ENCODE peak calls at places on chromosomes 5 and 9, in eight cellular contexts. One of them, this sample, is unnamed. For H3K9me3 and H3K4me1, the result is how much of the 10 kb centered on the place peaks cover.

GRCh38 chr5:38321978-38322377 is 63.6 kb downstream of the EGFLAM start:
- DNase-seq in ovary: no peak
- DNase-seq in spleen: no peak
- DNase-seq in body of pancreas: no peak
- DNase-seq in neural progenitor cell: no peak
- DNase-seq in A549: no peak
- DNase-seq in heart right ventricle: no peak
- DNase-seq in psoas muscle: no peak
- DNase-seq in this sample: no peak

GRCh38 chr9:126704157-126704941 is 90.6 kb downstream of the LMX1B start:
- DNase-seq in spleen: peak
- DNase-seq in neural progenitor cell: peak
- DNase-seq in body of pancreas: peak
- DNase-seq in heart right ventricle: no peak
- DNase-seq in ovary: peak
- DNase-seq in psoas muscle: no peak
- DNase-seq in A549: peak
- DNase-seq in this sample: no peak

GRCh38 chr5:107676702-107677101 is 6.0 kb upstream of the EFNA5 start:
- DNase-seq in ovary: no peak
- DNase-seq in body of pancreas: no peak
- DNase-seq in neural progenitor cell: no peak
- DNase-seq in psoas muscle: no peak
- DNase-seq in A549: no peak
- DNase-seq in heart right ventricle: no peak
- DNase-seq in spleen: no peak
- DNase-seq in this sample: no peak

GRCh38 chr5:169296456-169297220 is 4.3 kb downstream of the SLIT3 start:
- DNase-seq in heart right ventricle: no peak
- DNase-seq in neural progenitor cell: no peak
- DNase-seq in ovary: no peak
- DNase-seq in spleen: no peak
- DNase-seq in body of pancreas: no peak
- DNase-seq in A549: peak
- DNase-seq in psoas muscle: peak
- DNase-seq in this sample: no peak

GRCh38 chr5:38714240-38714639 is 131.6 kb upstream of the OSMR start:
- DNase-seq in ovary: no peak
- DNase-seq in neural progenitor cell: no peak
- DNase-seq in psoas muscle: no peak
- DNase-seq in heart right ventricle: no peak
- DNase-seq in A549: no peak
- DNase-seq in body of pancreas: no peak
- DNase-seq in spleen: no peak
- DNase-seq in this sample: no peak

GRCh38 chr9:107176701-107177100 is 106.4 kb upstream of the RAD23B start:
- DNase-seq in neural progenitor cell: no peak
- DNase-seq in ovary: no peak
- DNase-seq in psoas muscle: no peak
- DNase-seq in body of pancreas: no peak
- DNase-seq in heart right ventricle: no peak
- DNase-seq in A549: no peak
- DNase-seq in spleen: no peak
- DNase-seq in this sample: no peak

GRCh38 chr5:141597394-141597793 is 21.4 kb downstream of the DIAPH1 start:
- DNase-seq in A549: no peak
- DNase-seq in psoas muscle: no peak
- DNase-seq in spleen: no peak
- DNase-seq in heart right ventricle: no peak
- DNase-seq in body of pancreas: no peak
- DNase-seq in ovary: no peak
- DNase-seq in neural progenitor cell: no peak
- DNase-seq in this sample: no peak

GRCh38 chr5:136901-137300 is 44.9 kb downstream of the PLEKHG4B start:
- DNase-seq in ovary: no peak
- DNase-seq in psoas muscle: no peak
- DNase-seq in A549: peak
- DNase-seq in heart right ventricle: no peak
- DNase-seq in spleen: no peak
- DNase-seq in body of pancreas: no peak
- DNase-seq in neural progenitor cell: no peak
- DNase-seq in this sample: no peak

GRCh38 chr9:36956908-36957307 is 77.2 kb downstream of the PAX5 start:
- DNase-seq in spleen: no peak
- DNase-seq in neural progenitor cell: peak
- DNase-seq in body of pancreas: no peak
- DNase-seq in ovary: no peak
- DNase-seq in A549: no peak
- DNase-seq in psoas muscle: no peak
- DNase-seq in heart right ventricle: no peak
- DNase-seq in this sample: no peak

GRCh38 chr5:93735378-93735777 is 6.0 kb downstream of the POU5F2 start:
- DNase-seq in heart right ventricle: no peak
- DNase-seq in spleen: no peak
- DNase-seq in body of pancreas: no peak
- DNase-seq in ovary: no peak
- DNase-seq in A549: no peak
- DNase-seq in psoas muscle: no peak
- DNase-seq in neural progenitor cell: no peak
- DNase-seq in this sample: no peak

GRCh38 chr5:127875235-127876021 is 172.2 kb downstream of the CCDC192 start:
- DNase-seq in heart right ventricle: peak
- DNase-seq in A549: peak
- DNase-seq in ovary: no peak
- DNase-seq in psoas muscle: peak
- DNase-seq in neural progenitor cell: peak
- DNase-seq in body of pancreas: peak
- DNase-seq in spleen: no peak
- DNase-seq in this sample: no peak

GRCh38 chr5:126998201-126998631 is 32.1 kb downstream of the MARCHF3 start:
- DNase-seq in ovary: no peak
- DNase-seq in A549: no peak
- DNase-seq in psoas muscle: peak
- DNase-seq in heart right ventricle: no peak
- DNase-seq in body of pancreas: peak
- DNase-seq in neural progenitor cell: no peak
- DNase-seq in spleen: no peak
- DNase-seq in this sample: no peak

GRCh38 chr5:59123595-59124561 is 541.0 kb downstream of the RAB3C start:
- DNase-seq in spleen: no peak
- DNase-seq in A549: peak
- DNase-seq in heart right ventricle: no peak
- DNase-seq in neural progenitor cell: peak
- DNase-seq in psoas muscle: no peak
- DNase-seq in ovary: no peak
- DNase-seq in body of pancreas: no peak
- DNase-seq in this sample: no peak

GRCh38 chr9:33379666-33380389 is 22.5 kb downstream of the AQP7 start:
- DNase-seq in ovary: no peak
- DNase-seq in heart right ventricle: no peak
- DNase-seq in psoas muscle: peak
- DNase-seq in body of pancreas: peak
- DNase-seq in A549: no peak
- DNase-seq in neural progenitor cell: no peak
- DNase-seq in spleen: peak
- DNase-seq in this sample: no peak

GRCh38 chr5:51558682-51559081 is 175.4 kb downstream of the ISL1 start:
- DNase-seq in body of pancreas: no peak
- DNase-seq in heart right ventricle: no peak
- DNase-seq in spleen: no peak
- DNase-seq in A549: no peak
- DNase-seq in ovary: no peak
- DNase-seq in neural progenitor cell: no peak
- DNase-seq in psoas muscle: no peak
- DNase-seq in this sample: no peak

GRCh38 chr9:77449177-77450092 is 198.7 kb downstream of the GNA14 start:
- DNase-seq in ovary: no peak
- DNase-seq in A549: no peak
- DNase-seq in heart right ventricle: no peak
- DNase-seq in spleen: no peak
- DNase-seq in neural progenitor cell: no peak
- DNase-seq in psoas muscle: no peak
- DNase-seq in body of pancreas: no peak
- DNase-seq in this sample: no peak

GRCh38 chr5:82363524-82363923 is 85.4 kb upstream of the RPS23 start:
- DNase-seq in heart right ventricle: no peak
- DNase-seq in neural progenitor cell: no peak
- DNase-seq in A549: no peak
- DNase-seq in ovary: no peak
- DNase-seq in spleen: no peak
- DNase-seq in psoas muscle: no peak
- DNase-seq in body of pancreas: no peak
- DNase-seq in this sample: no peak

GRCh38 chr5:82356808-82357671 is 78.9 kb upstream of the RPS23 start:
- DNase-seq in ovary: peak
- DNase-seq in heart right ventricle: peak
- DNase-seq in psoas muscle: peak
- DNase-seq in body of pancreas: peak
- DNase-seq in neural progenitor cell: no peak
- DNase-seq in spleen: no peak
- DNase-seq in A549: peak
- DNase-seq in this sample: peak

GRCh38 chr5:82359286-82359685 is 81.1 kb upstream of the RPS23 start:
- DNase-seq in ovary: no peak
- DNase-seq in body of pancreas: no peak
- DNase-seq in psoas muscle: no peak
- DNase-seq in neural progenitor cell: no peak
- DNase-seq in A549: no peak
- DNase-seq in spleen: no peak
- DNase-seq in heart right ventricle: no peak
- DNase-seq in this sample: no peak

GRCh38 chr5:82358454-82358853 is 80.3 kb upstream of the RPS23 start:
- DNase-seq in neural progenitor cell: no peak
- DNase-seq in body of pancreas: no peak
- DNase-seq in spleen: no peak
- DNase-seq in A549: no peak
- DNase-seq in psoas muscle: no peak
- DNase-seq in heart right ventricle: no peak
- DNase-seq in ovary: no peak
- DNase-seq in this sample: no peak

GRCh38 chr5:82360043-82360442 is 81.9 kb upstream of the RPS23 start:
- DNase-seq in neural progenitor cell: peak
- DNase-seq in A549: no peak
- DNase-seq in ovary: no peak
- DNase-seq in psoas muscle: no peak
- DNase-seq in body of pancreas: no peak
- DNase-seq in heart right ventricle: no peak
- DNase-seq in spleen: no peak
- DNase-seq in this sample: no peak
- H3K9me3 ChIP-seq in neural progenitor cell: under half
- H3K9me3 ChIP-seq in A549: under half
- H3K9me3 ChIP-seq in ovary: under half
- H3K9me3 ChIP-seq in psoas muscle: under half
- H3K9me3 ChIP-seq in body of pancreas: under half
- H3K9me3 ChIP-seq in heart right ventricle: under half
- H3K9me3 ChIP-seq in spleen: under half
- H3K9me3 ChIP-seq in this sample: under half

GRCh38 chr5:151682751-151683331 is 3.9 kb downstream of the SPARC start:
- DNase-seq in spleen: no peak
- DNase-seq in heart right ventricle: peak
- DNase-seq in A549: no peak
- DNase-seq in body of pancreas: no peak
- DNase-seq in neural progenitor cell: no peak
- DNase-seq in ovary: peak
- DNase-seq in psoas muscle: peak
- DNase-seq in this sample: no peak

GRCh38 chr5:151680944-151681427 is 5.7 kb downstream of the SPARC start:
- DNase-seq in A549: no peak
- DNase-seq in ovary: no peak
- DNase-seq in neural progenitor cell: no peak
- DNase-seq in psoas muscle: peak
- DNase-seq in spleen: no peak
- DNase-seq in heart right ventricle: peak
- DNase-seq in body of pancreas: no peak
- DNase-seq in this sample: no peak

GRCh38 chr5:151683936-151684586 is 2.7 kb downstream of the SPARC start:
- DNase-seq in ovary: no peak
- DNase-seq in A549: no peak
- DNase-seq in spleen: no peak
- DNase-seq in heart right ventricle: no peak
- DNase-seq in psoas muscle: no peak
- DNase-seq in body of pancreas: no peak
- DNase-seq in neural progenitor cell: no peak
- DNase-seq in this sample: no peak

GRCh38 chr5:151683444-151683843 is 3.3 kb downstream of the SPARC start:
- DNase-seq in body of pancreas: no peak
- DNase-seq in heart right ventricle: no peak
- DNase-seq in psoas muscle: no peak
- DNase-seq in ovary: no peak
- DNase-seq in spleen: no peak
- DNase-seq in neural progenitor cell: no peak
- DNase-seq in A549: no peak
- DNase-seq in this sample: no peak

GRCh38 chr5:151682240-151682639 is 4.5 kb downstream of the SPARC start:
- DNase-seq in heart right ventricle: no peak
- DNase-seq in body of pancreas: no peak
- DNase-seq in neural progenitor cell: no peak
- DNase-seq in psoas muscle: no peak
- DNase-seq in ovary: no peak
- DNase-seq in A549: no peak
- DNase-seq in spleen: no peak
- DNase-seq in this sample: no peak
- H3K4me1 ChIP-seq in heart right ventricle: under half
- H3K4me1 ChIP-seq in body of pancreas: under half
- H3K4me1 ChIP-seq in neural progenitor cell: under half
- H3K4me1 ChIP-seq in psoas muscle: half or more
- H3K4me1 ChIP-seq in ovary: under half
- H3K4me1 ChIP-seq in A549: under half
- H3K4me1 ChIP-seq in spleen: half or more
- H3K4me1 ChIP-seq in this sample: under half

GRCh38 chr9:122580360-122580759 is 2.8 kb downstream of the OR1L8 start:
- DNase-seq in neural progenitor cell: no peak
- DNase-seq in A549: peak
- DNase-seq in heart right ventricle: no peak
- DNase-seq in body of pancreas: no peak
- DNase-seq in psoas muscle: no peak
- DNase-seq in spleen: no peak
- DNase-seq in ovary: no peak
- DNase-seq in this sample: no peak
- H3K9me3 ChIP-seq in neural progenitor cell: under half
- H3K9me3 ChIP-seq in A549: under half
- H3K9me3 ChIP-seq in heart right ventricle: under half
- H3K9me3 ChIP-seq in body of pancreas: under half
- H3K9me3 ChIP-seq in psoas muscle: under half
- H3K9me3 ChIP-seq in spleen: under half
- H3K9me3 ChIP-seq in ovary: under half
- H3K9me3 ChIP-seq in this sample: under half

GRCh38 chr9:104855837-104856236 is 72.1 kb downstream of the ABCA1 start:
- DNase-seq in spleen: no peak
- DNase-seq in heart right ventricle: no peak
- DNase-seq in psoas muscle: no peak
- DNase-seq in body of pancreas: no peak
- DNase-seq in A549: no peak
- DNase-seq in neural progenitor cell: no peak
- DNase-seq in ovary: no peak
- DNase-seq in this sample: no peak
- H3K4me1 ChIP-seq in spleen: under half
- H3K4me1 ChIP-seq in heart right ventricle: under half
- H3K4me1 ChIP-seq in psoas muscle: under half
- H3K4me1 ChIP-seq in body of pancreas: under half
- H3K4me1 ChIP-seq in A549: under half
- H3K4me1 ChIP-seq in neural progenitor cell: under half
- H3K4me1 ChIP-seq in ovary: under half
- H3K4me1 ChIP-seq in this sample: under half

GRCh38 chr9:135199489-135199888 is 112.0 kb downstream of the OLFM1 start:
- DNase-seq in ovary: no peak
- DNase-seq in heart right ventricle: no peak
- DNase-seq in body of pancreas: no peak
- DNase-seq in A549: no peak
- DNase-seq in spleen: no peak
- DNase-seq in neural progenitor cell: no peak
- DNase-seq in psoas muscle: no peak
- DNase-seq in this sample: no peak
- H3K9me3 ChIP-seq in ovary: under half
- H3K9me3 ChIP-seq in heart right ventricle: under half
- H3K9me3 ChIP-seq in body of pancreas: under half
- H3K9me3 ChIP-seq in A549: under half
- H3K9me3 ChIP-seq in spleen: under half
- H3K9me3 ChIP-seq in neural progenitor cell: under half
- H3K9me3 ChIP-seq in psoas muscle: under half
- H3K9me3 ChIP-seq in this sample: under half

This sample was measured in ascending aorta.